ENCODE peak calls at places on chromosomes 5 and 9, in nine cellular contexts. F, I, Z, X, U, E, S, O and B are unnamed samples.
A peak's percentile ranks its signal among the peaks of the same experiment; 100 is the strongest.

GRCh38 chr5:54721951-54722654 is 204.5 kb downstream of the SNX18 start:
- DNase-seq in O (no peak), Z (no peak), U (no peak), S (no peak), E (no peak), X (no peak), I (no peak), F (no peak), B (no peak)

GRCh38 chr5:137141779-137142178 is 357.3 kb downstream of the SPOCK1 start:
- DNase-seq in U (no peak), X (no peak), S (no peak), F (no peak), I (no peak), O (no peak), E (no peak), Z (no peak), B (no peak)

GRCh38 chr5:32076699-32077695 is 97.1 kb downstream of the GOLPH3 start:
- DNase-seq in F (no peak), U (no peak), O (peak; percentile 61), Z (peak; percentile 27), E (no peak), X (no peak), S (peak; percentile 44), I (peak; percentile 38), B (peak; percentile 38)

GRCh38 chr9:5949103-5949699 is 58.5 kb downstream of the MLANA start:
- DNase-seq in O (no peak), E (no peak), S (no peak), I (no peak), U (no peak), Z (no peak), X (no peak), F (no peak), B (no peak)

GRCh38 chr9:120526493-120526892 is 53.5 kb downstream of the CDK5RAP2 start:
- DNase-seq in U (no peak), I (no peak), E (no peak), O (no peak), X (no peak), S (no peak), F (no peak), Z (no peak), B (no peak)

GRCh38 chr5:22572941-22573340 is 280.2 kb downstream of the CDH12 start:
- DNase-seq in Z (no peak), E (no peak), U (no peak), F (no peak), I (no peak), O (no peak), S (no peak), X (no peak), B (no peak)

GRCh38 chr9:83955985-83956287 is 24.1 kb downstream of the HNRNPK start:
- DNase-seq in S (no peak), O (no peak), E (no peak), Z (peak; percentile 36), F (no peak), U (no peak), I (no peak), X (no peak), B (no peak)

GRCh38 chr9:78574354-78575036 is 277.6 kb downstream of the PSAT1 start:
- DNase-seq in U (no peak), S (no peak), E (no peak), O (no peak), Z (no peak), I (no peak), F (no peak), X (no peak), B (no peak)

GRCh38 chr5:153515269-153515668 is 24.8 kb downstream of the GRIA1 start:
- DNase-seq in U (no peak), S (no peak), Z (no peak), X (no peak), F (no peak), O (no peak), I (no peak), E (no peak), B (no peak)

GRCh38 chr5:82151622-82152021 is 126.5 kb downstream of the RPS23 start:
- DNase-seq in X (no peak), F (no peak), O (no peak), U (no peak), I (no peak), S (no peak), Z (no peak), E (no peak), B (no peak)

GRCh38 chr5:81925012-81925411 is 46.8 kb upstream of the ATG10 start:
- DNase-seq in X (no peak), S (no peak), I (no peak), E (no peak), F (no peak), O (no peak), U (no peak), Z (no peak), B (no peak)

GRCh38 chr9:38362912-38363588 is 29.5 kb upstream of the ALDH1B1 start:
- DNase-seq in O (peak; percentile 70), U (no peak), E (peak; percentile 61), I (peak; percentile 45), F (peak; percentile 40), X (no peak), S (peak; percentile 59), Z (peak; percentile 49), B (peak; percentile 43)

GRCh38 chr9:78004478-78005229 is 27.0 kb downstream of the GNAQ start:
- DNase-seq in Z (peak; percentile 85), X (no peak), O (no peak), F (no peak), U (no peak), I (no peak), E (no peak), S (peak; percentile 22), B (no peak)

GRCh38 chr9:20144255-20144654 is 355.4 kb upstream of the SLC24A2 start:
- DNase-seq in O (no peak), S (no peak), U (no peak), E (no peak), I (no peak), F (no peak), Z (no peak), X (no peak), B (no peak)

GRCh38 chr5:87246046-87246445 is 21.6 kb upstream of the RASA1 start:
- DNase-seq in F (no peak), Z (no peak), I (no peak), X (no peak), U (no peak), E (no peak), O (no peak), S (no peak), B (no peak)

GRCh38 chr5:36874465-36874864 is 2.1 kb upstream of the NIPBL start:
- DNase-seq in S (no peak), E (no peak), X (no peak), O (peak; percentile 11), I (no peak), U (no peak), Z (no peak), F (no peak), B (no peak)

GRCh38 chr5:169164481-169164925 is 136.4 kb downstream of the SLIT3 start:
- DNase-seq in X (no peak), Z (no peak), I (peak; percentile 74), S (no peak), O (no peak), E (no peak), U (peak; percentile 33), F (no peak), B (no peak)
- TF ChIP-seq EP300 in X (no peak), Z (no peak), I (no peak), S (no peak), O (peak; percentile 89), E (no peak), U (no peak), F (no peak), B (no peak)

DNA sequence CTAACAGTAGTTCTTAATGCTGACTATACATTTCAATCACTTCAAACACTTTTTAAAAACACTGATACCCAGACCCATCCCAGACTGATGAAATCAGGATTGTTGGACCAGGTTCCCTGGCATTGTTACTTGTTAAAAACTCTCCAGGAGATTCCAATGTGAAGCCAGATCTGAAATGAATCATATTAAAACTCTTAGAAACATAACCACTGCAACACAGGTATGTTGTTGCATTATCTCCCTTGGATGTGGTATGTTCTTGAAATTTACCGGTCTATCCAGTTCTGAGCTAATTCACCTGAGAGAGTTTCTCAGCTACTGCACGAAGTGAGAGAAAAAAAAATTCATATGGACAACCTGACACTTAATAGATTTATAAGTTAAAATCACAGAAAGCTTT is 21.8 kb downstream of the MEF2C start:
- DNase-seq in O (no peak), Z (no peak), S (no peak), X (no peak), I (no peak), F (no peak), E (no peak), U (no peak), B (no peak)
- H3K36me3 ChIP-seq in O (no peaks in the 10 kb centered on the region), Z (no peaks in the 10 kb centered on the region), S (peaks cover 26% of the 10 kb centered on the region), X (no peaks in the 10 kb centered on the region), I (no peaks in the 10 kb centered on the region), F (no peaks in the 10 kb centered on the region), E (no peaks in the 10 kb centered on the region), U (no peaks in the 10 kb centered on the region), B (peaks cover 12% of the 10 kb centered on the region)

DNA sequence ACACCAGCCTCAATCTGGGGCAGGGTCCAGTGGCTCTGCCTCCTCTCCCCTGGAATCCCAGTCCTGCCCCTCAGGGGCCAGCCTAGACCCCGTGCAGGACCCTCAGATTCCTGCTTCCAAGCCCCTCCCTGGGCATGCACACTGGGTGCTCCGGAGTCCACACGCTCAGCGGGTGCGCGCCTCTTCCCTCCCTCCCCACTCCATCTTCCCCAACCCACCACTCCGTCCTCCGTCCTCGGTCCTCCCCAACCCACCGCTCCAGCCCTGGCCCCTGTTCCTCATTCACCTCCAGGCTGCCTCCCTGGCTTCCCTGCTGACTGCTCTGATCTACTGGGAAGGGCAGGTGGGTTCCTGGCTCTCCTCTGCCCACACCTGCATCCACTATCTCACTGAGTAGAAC is 92.9 kb downstream of the CAMSAP1 start:
- DNase-seq in I (no peak), X (no peak), U (no peak), Z (no peak), O (no peak), S (no peak), E (no peak), F (no peak), B (no peak)
- TF ChIP-seq EP300 in I (no peak), X (no peak), U (no peak), Z (no peak), O (no peak), S (no peak), E (no peak), F (no peak), B (no peak)

GRCh38 chr9:137642118-137642601 is 23.4 kb downstream of the EHMT1 start:
- DNase-seq in X (no peak), Z (peak; percentile 36), F (no peak), S (no peak), U (no peak), O (no peak), E (no peak), I (no peak), B (no peak)

GRCh38 chr9:137642892-137643291 is 24.1 kb downstream of the EHMT1 start:
- DNase-seq in E (no peak), S (no peak), F (no peak), U (no peak), Z (no peak), I (no peak), O (no peak), X (no peak), B (no peak)

GRCh38 chr9:137645211-137645610 is 26.4 kb downstream of the EHMT1 start:
- DNase-seq in E (no peak), I (no peak), F (no peak), X (no peak), U (no peak), O (no peak), S (no peak), Z (no peak), B (no peak)

GRCh38 chr9:137646341-137646740 is 27.5 kb downstream of the EHMT1 start:
- DNase-seq in S (no peak), E (no peak), O (no peak), I (no peak), U (no peak), Z (no peak), X (no peak), F (no peak), B (no peak)

GRCh38 chr9:137643921-137644320 is 25.1 kb downstream of the EHMT1 start:
- DNase-seq in S (no peak), E (no peak), X (no peak), U (no peak), F (no peak), I (no peak), O (no peak), Z (no peak), B (no peak)
- H3K36me3 ChIP-seq in S (peaks cover 40% of the 10 kb centered on the region), E (peaks cover 6% of the 10 kb centered on the region), X (no peaks in the 10 kb centered on the region), U (no peaks in the 10 kb centered on the region), F (no peaks in the 10 kb centered on the region), I (peaks cover 5% of the 10 kb centered on the region), O (no peaks in the 10 kb centered on the region), Z (peaks cover 15% of the 10 kb centered on the region), B (peaks cover 23% of the 10 kb centered on the region)